ENCODE peak calls at places on chromosomes 16 and 17, in seven cellular contexts. K is activated naive CD4-positive, alpha-beta T cell treated with anti-CD3 and anti-CD28 coated beads, Interleukin-2, amount 50 U/mL, for 72 hours; T is AG04450; V is GM10248; C is Peyer's patch; N is activated CD4-positive, CD25-positive, alpha-beta regulatory T cell; Z is NCI-H1436. A is an unnamed sample.

GRCh38 chr17:69853533-69854262 is 221.3 kb upstream of the KCNJ16 start:
- DNase-seq in K (no peak), T (no peak), V (no peak), C (no peak), N (no peak), Z (no peak), A (no peak)

GRCh38 chr16:2845116-2845515 is 12.9 kb downstream of the PRSS22 start:
- DNase-seq in K (no peak), T (no peak), V (no peak), C (no peak), N (no peak), Z (no peak), A (no peak)

GRCh38 chr16:27847030-27847550 is 216.4 kb downstream of the GSG1L start:
- DNase-seq in K (no peak), T (no peak), V (no peak), C (peak), N (no peak), Z (no peak), A (no peak)

GRCh38 chr17:2172447-2172938 is 117.6 kb downstream of the HIC1 start:
- DNase-seq in K (no peak), T (peak), V (no peak), C (no peak), N (no peak), Z (no peak), A (no peak)

GRCh38 chr17:19411641-19412040 is 609 bp downstream of the RNF112 start:
- DNase-seq in K (no peak), T (no peak), V (no peak), C (no peak), N (no peak), Z (no peak), A (no peak)

GRCh38 chr17:17041571-17042380 is 481 bp upstream of the MPRIP start:
- DNase-seq in K (peak), T (peak), V (peak), C (peak), N (peak), Z (peak), A (peak)

GRCh38 chr17:2214047-2214717 is 89.4 kb downstream of the SMG6 start:
- DNase-seq in K (no peak), T (peak), V (no peak), C (no peak), N (no peak), Z (no peak), A (peak)

GRCh38 chr16:56743840-56744239 is 13.9 kb downstream of the NUP93 start:
- DNase-seq in K (no peak), T (no peak), V (no peak), C (no peak), N (no peak), Z (no peak), A (no peak)

GRCh38 chr16:69894675-69895074 is 56.5 kb upstream of the CLEC18A start:
- DNase-seq in K (no peak), T (no peak), V (no peak), C (no peak), N (no peak), Z (no peak), A (no peak)

GRCh38 chr16:89565506-89566372 is 5.3 kb downstream of the RPL13 start:
- DNase-seq in K (peak), T (no peak), V (peak), C (peak), N (peak), Z (no peak), A (no peak)

GRCh38 chr17:66347661-66348604 is 45.5 kb downstream of the PRKCA start:
- DNase-seq in K (no peak), T (no peak), V (no peak), C (no peak), N (no peak), Z (no peak), A (no peak)

GRCh38 chr16:3718019-3718391 is 681 bp upstream of the TRAP1 start:
- DNase-seq in K (no peak), T (no peak), V (no peak), C (no peak), N (no peak), Z (no peak), A (no peak)

GRCh38 chr16:9012848-9013507 is 49.3 kb upstream of the USP7 start:
- DNase-seq in K (no peak), T (no peak), V (peak), C (no peak), N (no peak), Z (no peak), A (no peak)

GRCh38 chr16:8936421-8936820 is 27.3 kb downstream of the USP7 start:
- DNase-seq in K (peak), T (no peak), V (peak), C (peak), N (peak), Z (peak), A (no peak)

GRCh38 chr17:4721203-4722135 is 9.8 kb upstream of the MED11 start:
- DNase-seq in K (no peak), T (no peak), V (no peak), C (peak), N (no peak), Z (no peak), A (no peak)

GRCh38 chr17:5694507-5694906 is 110.2 kb upstream of the NLRP1 start:
- DNase-seq in K (no peak), T (no peak), V (no peak), C (no peak), N (no peak), Z (peak), A (no peak)

GRCh38 chr17:76716834-76717205 is 6.1 kb upstream of the MXRA7 start:
- DNase-seq in K (no peak), T (peak), V (no peak), C (peak), N (no peak), Z (no peak), A (peak)

GRCh38 chr17:6435968-6436367 is 1.0 kb upstream of the AIPL1 start:
- DNase-seq in K (peak), T (peak), V (peak), C (peak), N (peak), Z (peak), A (no peak)

GRCh38 chr16:74480150-74481029 is 59.1 kb upstream of the CLEC18B start:
- DNase-seq in K (no peak), T (no peak), V (no peak), C (peak), N (no peak), Z (no peak), A (no peak)

GRCh38 chr17:31339906-31340661 is 18.7 kb upstream of the EVI2A start:
- DNase-seq in K (no peak), T (no peak), V (no peak), C (no peak), N (no peak), Z (no peak), A (no peak)

GRCh38 chr17:41523787-41524186 is 4.3 kb downstream of the KRT19 start:
- DNase-seq in K (no peak), T (no peak), V (no peak), C (peak), N (no peak), Z (no peak), A (no peak)

GRCh38 chr16:89476811-89477261 is 13.5 kb downstream of the ANKRD11 start:
- DNase-seq in K (no peak), T (no peak), V (peak), C (no peak), N (no peak), Z (no peak), A (no peak)

A was measured in omental fat pad.